ENCODE peak calls at places on chromosomes 3 and 15, in five cellular contexts. A is HAP-1, Q is foreskin fibroblast, K is iris pigment epithelial cell, F is activated T-cell treated with anti-CD3 and anti-CD28 coated beads for 4 hours. Z is an unnamed sample.

GRCh38 chr15:65801229-65801813 is 9.2 kb upstream of the DENND4A start:
- DNase-seq in A (peak; percentile 45), Q (no peak), K (no peak), F (no peak), Z (no peak)

GRCh38 chr3:179882322-179882721 is 154.4 kb downstream of the PEX5L start:
- DNase-seq in A (peak; percentile 79), Q (no peak), K (peak; percentile 1), F (no peak), Z (no peak)

GRCh38 chr15:51093865-51094605 is 671 bp downstream of the TNFAIP8L3 start:
- DNase-seq in A (no peak), Q (peak; percentile 70), K (peak; percentile 51), F (no peak), Z (no peak)

GRCh38 chr15:71133734-71134464 is 18.6 kb downstream of the THSD4 start:
- DNase-seq in A (no peak), Q (no peak), K (no peak), F (no peak), Z (no peak)

GRCh38 chr3:126023390-126023789 is 54.4 kb downstream of the ROPN1B start:
- DNase-seq in A (no peak), Q (no peak), K (no peak), F (no peak), Z (no peak)

GRCh38 chr3:13077431-13078157 is 4.4 kb upstream of the IQSEC1 start:
- DNase-seq in A (no peak), Q (peak; percentile 22), K (no peak), F (no peak), Z (no peak)

GRCh38 chr3:1093216-1093615 is 392 bp downstream of the CNTN6 start:
- DNase-seq in A (no peak), Q (no peak), K (no peak), F (no peak), Z (no peak)

GRCh38 chr3:33883538-33884203 is 85.2 kb downstream of the PDCD6IP start:
- DNase-seq in A (peak; percentile 57), Q (peak; percentile 78), K (peak; percentile 38), F (no peak), Z (no peak)

GRCh38 chr3:55445551-55445950 is 41.6 kb downstream of the WNT5A start:
- DNase-seq in A (no peak), Q (no peak), K (no peak), F (no peak), Z (no peak)

GRCh38 chr3:38805004-38805403 is 11.0 kb downstream of the SCN10A start:
- DNase-seq in A (no peak), Q (no peak), K (no peak), F (no peak), Z (no peak)

GRCh38 chr3:188133646-188134045 is 20.3 kb upstream of the LPP start:
- DNase-seq in A (no peak), Q (peak; percentile 13), K (peak; percentile 74), F (no peak), Z (no peak)

GRCh38 chr3:155363690-155364070 is 70.2 kb upstream of the STRIT1 start:
- DNase-seq in A (peak; percentile 33), Q (no peak), K (no peak), F (no peak), Z (no peak)

GRCh38 chr15:42854576-42854975 is 66.0 kb downstream of the TTBK2 start:
- DNase-seq in A (no peak), Q (no peak), K (no peak), F (no peak), Z (no peak)

GRCh38 chr3:171088496-171088895 is 62.0 kb upstream of the SLC2A2 start:
- DNase-seq in A (no peak), Q (no peak), K (peak; percentile 24), F (no peak), Z (no peak)

GRCh38 chr15:45664451-45664850 is 29.6 kb downstream of the SQOR start:
- DNase-seq in A (no peak), Q (peak; percentile 65), K (peak; percentile 67), F (no peak), Z (no peak)

GRCh38 chr15:72486144-72486543 is 12.0 kb downstream of the ARIH1 start:
- DNase-seq in A (no peak), Q (peak; percentile 20), K (peak; percentile 32), F (no peak), Z (no peak)

GRCh38 chr3:152428577-152428976 is 159.8 kb downstream of the MBNL1 start:
- DNase-seq in A (no peak), Q (no peak), K (no peak), F (no peak), Z (no peak)

GRCh38 chr3:152241142-152242067 is 27.3 kb upstream of the MBNL1 start:
- DNase-seq in A (no peak), Q (peak; percentile 45), K (peak; percentile 73), F (no peak), Z (no peak)

GRCh38 chr3:112140584-112140983 is 7.5 kb upstream of the GCSAM start:
- DNase-seq in A (no peak), Q (no peak), K (no peak), F (no peak), Z (no peak)

GRCh38 chr3:45092132-45093031 is 53.8 kb downstream of the CDCP1 start:
- DNase-seq in A (peak; percentile 15), Q (peak; percentile 52), K (peak; percentile 92), F (no peak), Z (peak; percentile 83)

GRCh38 chr3:197006860-197007259 is 22.8 kb downstream of the MELTF start:
- DNase-seq in A (no peak), Q (no peak), K (no peak), F (no peak), Z (no peak)

GRCh38 chr3:57796261-57796660 is 40.2 kb downstream of the SLMAP start:
- DNase-seq in A (no peak), Q (peak; percentile 36), K (no peak), F (no peak), Z (no peak)

GRCh38 chr15:84681822-84682221 is 23.8 kb upstream of the NMB start:
- DNase-seq in A (no peak), Q (peak; percentile 16), K (peak; percentile 98), F (no peak), Z (peak; percentile 89)

GRCh38 chr3:39267631-39268553 is 11.9 kb downstream of the CX3CR1 start:
- DNase-seq in A (no peak), Q (no peak), K (no peak), F (peak; percentile 59), Z (no peak)

GRCh38 chr3:46422617-46423016 is 15.6 kb downstream of the CCRL2 start:
- DNase-seq in A (no peak), Q (no peak), K (peak; percentile 11), F (no peak), Z (no peak)

GRCh38 chr3:17292556-17292955 is 407.8 kb downstream of the PLCL2 start:
- DNase-seq in A (no peak), Q (no peak), K (no peak), F (no peak), Z (no peak)

GRCh38 chr3:8386221-8386620 is 115.4 kb upstream of the LMCD1 start:
- DNase-seq in A (no peak), Q (peak; percentile 50), K (peak; percentile 24), F (no peak), Z (peak; percentile 3)

GRCh38 chr3:78689378-78689777 is 1078.4 kb downstream of the ROBO1 start:
- DNase-seq in A (no peak), Q (no peak), K (no peak), F (no peak), Z (no peak)

GRCh38 chr3:158773845-158774542 is 27.9 kb upstream of the MFSD1 start:
- DNase-seq in A (no peak), Q (peak; percentile 44), K (peak; percentile 96), F (no peak), Z (no peak)

GRCh38 chr3:195182470-195182795 is 88.5 kb downstream of the XXYLT1 start:
- DNase-seq in A (no peak), Q (peak; percentile 84), K (peak; percentile 90), F (no peak), Z (peak; percentile 52)

GRCh38 chr3:160133757-160134156 is 91.5 kb upstream of the C3orf80 start:
- DNase-seq in A (no peak), Q (no peak), K (no peak), F (no peak), Z (no peak)

GRCh38 chr15:26739791-26740190 is 33.1 kb downstream of the GABRB3 start:
- DNase-seq in A (no peak), Q (no peak), K (no peak), F (no peak), Z (no peak)

GRCh38 chr15:98123834-98124233 is 163.3 kb downstream of the ARRDC4 start:
- DNase-seq in A (no peak), Q (peak; percentile 23), K (no peak), F (no peak), Z (no peak)

GRCh38 chr15:95869920-95870319 is 460.6 kb upstream of the NR2F2 start:
- DNase-seq in A (no peak), Q (no peak), K (peak; percentile 34), F (no peak), Z (no peak)

Z was measured in non-pigmented ciliary epithelial cell.